ENCODE peak calls at places on chromosomes 7 and 10, in five cellular contexts. Y, H, A, F and J are unnamed samples.
A peak's percentile ranks its signal among the peaks of the same experiment; 100 is the strongest.

GRCh38 chr10:36489181-36489927 is 636.0 kb upstream of the ANKRD30A start:
- DNase-seq in A (no peak), Y (peak; percentile 93), F (no peak), H (no peak), J (peak; percentile 16)

GRCh38 chr10:7409045-7409731 is 1.6 kb downstream of the SFMBT2 start:
- DNase-seq in Y (no peak), H (peak; percentile 53), F (no peak), A (peak; percentile 17), J (peak; percentile 13)

GRCh38 chr7:130356121-130356759 is 11.6 kb downstream of the CPA5 start:
- DNase-seq in A (peak; percentile 88), H (peak; percentile 44), F (peak; percentile 97), Y (no peak), J (peak; percentile 98)

GRCh38 chr10:60629332-60629731 is 148.9 kb upstream of the CDK1 start:
- DNase-seq in Y (no peak), F (no peak), A (peak; percentile 56), H (no peak), J (no peak)

GRCh38 chr10:130160775-130161174 is 24.6 kb downstream of the GLRX3 start:
- DNase-seq in H (no peak), F (no peak), Y (no peak), A (peak; percentile 38), J (peak; percentile 26)

GRCh38 chr7:143318661-143319060 is 2.8 kb downstream of the CLCN1 start:
- DNase-seq in A (no peak), F (no peak), H (no peak), Y (no peak), J (peak; percentile 91)

GRCh38 chr7:32104766-32105165 is 34.6 kb upstream of the PDE1C start:
- DNase-seq in H (no peak), Y (no peak), A (no peak), F (no peak), J (no peak)

GRCh38 chr10:58755688-58756087 is 243.0 kb downstream of the BICC1 start:
- DNase-seq in H (no peak), F (peak; percentile 54), A (no peak), Y (no peak), J (peak; percentile 75)

GRCh38 chr7:144384555-144385245 is 18.8 kb downstream of the NOBOX start:
- DNase-seq in F (peak; percentile 70), A (peak; percentile 34), H (no peak), Y (no peak), J (peak; percentile 16)

GRCh38 chr10:44383749-44384600 is 922 bp downstream of the CXCL12 start:
- DNase-seq in H (peak; percentile 49), F (no peak), Y (no peak), A (peak; percentile 63), J (peak; percentile 32)

GRCh38 chr10:36766921-36767320 is 358.5 kb upstream of the ANKRD30A start:
- DNase-seq in A (no peak), H (no peak), F (no peak), Y (no peak), J (no peak)

DNA sequence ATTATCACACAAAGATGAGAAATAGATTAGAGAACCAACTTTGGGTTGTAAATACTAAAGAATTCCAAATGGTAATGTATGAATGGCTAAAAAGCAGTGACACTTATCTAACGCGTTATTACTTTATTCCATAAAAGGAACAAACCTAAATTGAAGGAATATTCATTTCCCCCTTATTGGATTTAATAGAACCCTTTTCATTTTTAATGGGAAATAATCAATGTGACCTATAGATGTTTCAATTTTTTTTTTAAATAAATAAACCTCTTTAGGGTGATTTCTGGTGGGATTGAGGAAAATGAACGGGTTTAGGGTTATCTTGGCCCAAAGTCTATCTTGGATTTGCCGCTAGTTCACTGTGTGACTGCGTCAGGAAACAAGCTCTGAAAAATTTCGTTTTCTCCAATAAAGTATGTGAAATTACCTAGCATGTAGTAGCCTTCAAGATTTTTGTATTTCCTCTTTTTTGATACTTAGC is 1.9 kb upstream of the ACBD5 start:
- DNase-seq in F (no peak), H (no peak), A (no peak), Y (no peak), J (no peak)
- TF ChIP-seq CTCF in F (no peak), H (no peak), A (peak; percentile 12), Y (no peak), J (no peak)

GRCh38 chr7:135715673-135716072 is 12.3 kb downstream of the SLC13A4 start:
- DNase-seq in Y (no peak), H (no peak), A (no peak), F (no peak), J (no peak)
- H3K4me3 ChIP-seq in Y (no peak overlapping the region), H (no peak overlapping the region), A (no peak overlapping the region), F (no peak overlapping the region), J (no peak overlapping the region)

GRCh38 chr10:100168313-100168643 is 17.6 kb downstream of the ERLIN1 start:
- DNase-seq in Y (no peak), F (no peak), A (no peak), H (no peak), J (no peak)

GRCh38 chr10:100174699-100175677 is 10.8 kb downstream of the ERLIN1 start:
- DNase-seq in F (no peak), H (no peak), A (no peak), Y (no peak), J (no peak)

GRCh38 chr10:100175873-100176272 is 10.0 kb downstream of the ERLIN1 start:
- DNase-seq in A (no peak), Y (no peak), H (no peak), F (no peak), J (no peak)

GRCh38 chr10:100173035-100173434 is 12.8 kb downstream of the ERLIN1 start:
- DNase-seq in H (no peak), F (no peak), A (no peak), Y (no peak), J (no peak)

DNA sequence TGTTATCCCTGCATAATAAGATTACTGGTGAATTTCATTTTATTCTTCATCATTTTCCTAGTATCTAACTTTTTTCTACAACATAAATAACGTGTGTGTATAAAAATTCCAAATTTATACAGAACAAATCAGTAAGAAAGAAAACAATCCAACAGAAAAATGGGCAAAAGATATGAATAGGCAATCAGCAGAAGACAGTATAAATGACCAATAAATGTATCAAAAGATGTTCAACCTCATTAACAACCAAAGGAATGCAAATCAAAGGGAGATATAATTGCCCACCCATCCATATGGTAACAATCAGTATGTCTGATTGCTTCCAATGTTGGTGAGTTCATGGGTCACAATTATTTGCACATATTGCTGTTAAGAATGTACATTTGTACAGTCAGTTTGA is 13.5 kb downstream of the ERLIN1 start:
- DNase-seq in F (no peak), A (no peak), Y (no peak), H (no peak), J (no peak)
- TF ChIP-seq CTCF in F (no peak), A (no peak), Y (no peak), H (no peak), J (no peak)

GRCh38 chr10:131726460-131726861 is 174.3 kb upstream of the PPP2R2D start:
- DNase-seq in H (peak; percentile 77), F (no peak), Y (no peak), A (peak; percentile 65), J (no peak)
- H3K4me3 ChIP-seq in H (no peak overlapping the region), F (no peak overlapping the region), Y (no peak overlapping the region), A (no peak overlapping the region), J (no peak overlapping the region)

GRCh38 chr10:30027057-30028005 is 32.1 kb downstream of the JCAD start:
- DNase-seq in A (peak; percentile 70), Y (peak; percentile 73), F (peak; percentile 19), H (peak; percentile 37), J (no peak)
- TF ChIP-seq CTCF in A (no peak), Y (peak; percentile 14), F (peak; percentile 38), H (no peak), J (no peak)